ENCODE peak calls at places on chromosomes 7 and 10, in nine cellular contexts. One of them, this sample, is unnamed.

GRCh38 chr10:132174237-132174636 is 12.5 kb upstream of the DPYSL4 start:
- DNase-seq in hepatocyte: no peak
- DNase-seq in activated naive CD4-positive, alpha-beta T cell treated with anti-CD3 and anti-CD28 coated beads for 36 hours: no peak
- DNase-seq in mesendoderm: no peak
- DNase-seq in COR-L47: no peak
- DNase-seq in left ventricle myocardium inferior: no peak
- DNase-seq in endothelial cell: no peak
- DNase-seq in NCI-H1436: no peak
- DNase-seq in psoas muscle: no peak
- DNase-seq in this sample: no peak

GRCh38 chr10:119468542-119469324 is 73.8 kb downstream of the RGS10 start:
- DNase-seq in left ventricle myocardium inferior: no peak
- DNase-seq in COR-L47: no peak
- DNase-seq in mesendoderm: no peak
- DNase-seq in activated naive CD4-positive, alpha-beta T cell treated with anti-CD3 and anti-CD28 coated beads for 36 hours: no peak
- DNase-seq in NCI-H1436: no peak
- DNase-seq in hepatocyte: no peak
- DNase-seq in psoas muscle: no peak
- DNase-seq in endothelial cell: no peak
- DNase-seq in this sample: no peak

GRCh38 chr10:11131112-11131639 is 113.5 kb downstream of the CELF2 start:
- DNase-seq in psoas muscle: no peak
- DNase-seq in COR-L47: no peak
- DNase-seq in hepatocyte: peak
- DNase-seq in activated naive CD4-positive, alpha-beta T cell treated with anti-CD3 and anti-CD28 coated beads for 36 hours: no peak
- DNase-seq in endothelial cell: no peak
- DNase-seq in NCI-H1436: no peak
- DNase-seq in left ventricle myocardium inferior: no peak
- DNase-seq in mesendoderm: no peak
- DNase-seq in this sample: no peak

GRCh38 chr7:34845666-34846361 is 187.8 kb downstream of the NPSR1 start:
- DNase-seq in hepatocyte: no peak
- DNase-seq in psoas muscle: no peak
- DNase-seq in endothelial cell: no peak
- DNase-seq in NCI-H1436: no peak
- DNase-seq in activated naive CD4-positive, alpha-beta T cell treated with anti-CD3 and anti-CD28 coated beads for 36 hours: no peak
- DNase-seq in mesendoderm: peak
- DNase-seq in left ventricle myocardium inferior: no peak
- DNase-seq in COR-L47: no peak
- DNase-seq in this sample: no peak

GRCh38 chr10:124719213-124719851 is 24.8 kb downstream of the FAM53B start:
- DNase-seq in activated naive CD4-positive, alpha-beta T cell treated with anti-CD3 and anti-CD28 coated beads for 36 hours: peak
- DNase-seq in mesendoderm: peak
- DNase-seq in NCI-H1436: peak
- DNase-seq in left ventricle myocardium inferior: peak
- DNase-seq in psoas muscle: peak
- DNase-seq in hepatocyte: no peak
- DNase-seq in endothelial cell: peak
- DNase-seq in COR-L47: peak
- DNase-seq in this sample: peak

GRCh38 chr10:100986623-100986951 is 710 bp downstream of the MRPL43 start:
- DNase-seq in COR-L47: no peak
- DNase-seq in psoas muscle: peak
- DNase-seq in endothelial cell: no peak
- DNase-seq in hepatocyte: no peak
- DNase-seq in activated naive CD4-positive, alpha-beta T cell treated with anti-CD3 and anti-CD28 coated beads for 36 hours: no peak
- DNase-seq in NCI-H1436: no peak
- DNase-seq in left ventricle myocardium inferior: no peak
- DNase-seq in mesendoderm: no peak
- DNase-seq in this sample: no peak

GRCh38 chr7:77331938-77332695 is 84.0 kb downstream of the GSAP start:
- DNase-seq in mesendoderm: peak
- DNase-seq in left ventricle myocardium inferior: peak
- DNase-seq in activated naive CD4-positive, alpha-beta T cell treated with anti-CD3 and anti-CD28 coated beads for 36 hours: peak
- DNase-seq in psoas muscle: peak
- DNase-seq in endothelial cell: peak
- DNase-seq in COR-L47: peak
- DNase-seq in hepatocyte: peak
- DNase-seq in NCI-H1436: peak
- DNase-seq in this sample: no peak

GRCh38 chr7:19069842-19070241 is 47.6 kb downstream of the TWIST1 start:
- DNase-seq in mesendoderm: peak
- DNase-seq in NCI-H1436: no peak
- DNase-seq in COR-L47: no peak
- DNase-seq in activated naive CD4-positive, alpha-beta T cell treated with anti-CD3 and anti-CD28 coated beads for 36 hours: no peak
- DNase-seq in hepatocyte: no peak
- DNase-seq in endothelial cell: no peak
- DNase-seq in left ventricle myocardium inferior: no peak
- DNase-seq in psoas muscle: no peak
- DNase-seq in this sample: no peak

GRCh38 chr10:58577394-58577793 is 64.7 kb downstream of the BICC1 start:
- DNase-seq in COR-L47: no peak
- DNase-seq in hepatocyte: no peak
- DNase-seq in left ventricle myocardium inferior: no peak
- DNase-seq in NCI-H1436: no peak
- DNase-seq in endothelial cell: no peak
- DNase-seq in mesendoderm: no peak
- DNase-seq in activated naive CD4-positive, alpha-beta T cell treated with anti-CD3 and anti-CD28 coated beads for 36 hours: no peak
- DNase-seq in psoas muscle: no peak
- DNase-seq in this sample: no peak

GRCh38 chr10:98956576-98957260 is 278.9 kb downstream of the HPSE2 start:
- DNase-seq in left ventricle myocardium inferior: no peak
- DNase-seq in COR-L47: no peak
- DNase-seq in endothelial cell: no peak
- DNase-seq in psoas muscle: no peak
- DNase-seq in mesendoderm: no peak
- DNase-seq in hepatocyte: no peak
- DNase-seq in activated naive CD4-positive, alpha-beta T cell treated with anti-CD3 and anti-CD28 coated beads for 36 hours: no peak
- DNase-seq in NCI-H1436: no peak
- DNase-seq in this sample: no peak

GRCh38 chr7:72391821-72392377 is 20.2 kb downstream of the CALN1 start:
- DNase-seq in NCI-H1436: no peak
- DNase-seq in mesendoderm: no peak
- DNase-seq in left ventricle myocardium inferior: no peak
- DNase-seq in activated naive CD4-positive, alpha-beta T cell treated with anti-CD3 and anti-CD28 coated beads for 36 hours: no peak
- DNase-seq in hepatocyte: no peak
- DNase-seq in psoas muscle: no peak
- DNase-seq in endothelial cell: no peak
- DNase-seq in COR-L47: no peak
- DNase-seq in this sample: no peak

GRCh38 chr7:129401968-129402860 is 32.0 kb upstream of the STRIP2 start:
- DNase-seq in mesendoderm: peak
- DNase-seq in hepatocyte: no peak
- DNase-seq in endothelial cell: no peak
- DNase-seq in left ventricle myocardium inferior: no peak
- DNase-seq in activated naive CD4-positive, alpha-beta T cell treated with anti-CD3 and anti-CD28 coated beads for 36 hours: peak
- DNase-seq in psoas muscle: no peak
- DNase-seq in COR-L47: no peak
- DNase-seq in NCI-H1436: no peak
- DNase-seq in this sample: no peak

GRCh38 chr7:143256325-143256724 is 6.9 kb upstream of the GSTK1 start:
- DNase-seq in hepatocyte: no peak
- DNase-seq in activated naive CD4-positive, alpha-beta T cell treated with anti-CD3 and anti-CD28 coated beads for 36 hours: no peak
- DNase-seq in psoas muscle: no peak
- DNase-seq in COR-L47: no peak
- DNase-seq in left ventricle myocardium inferior: no peak
- DNase-seq in mesendoderm: no peak
- DNase-seq in NCI-H1436: no peak
- DNase-seq in endothelial cell: no peak
- DNase-seq in this sample: no peak

GRCh38 chr10:43199088-43199683 is 60.9 kb downstream of the CSGALNACT2 start:
- DNase-seq in hepatocyte: no peak
- DNase-seq in endothelial cell: no peak
- DNase-seq in NCI-H1436: no peak
- DNase-seq in activated naive CD4-positive, alpha-beta T cell treated with anti-CD3 and anti-CD28 coated beads for 36 hours: no peak
- DNase-seq in psoas muscle: peak
- DNase-seq in mesendoderm: no peak
- DNase-seq in left ventricle myocardium inferior: no peak
- DNase-seq in COR-L47: no peak
- DNase-seq in this sample: no peak

GRCh38 chr10:70682920-70683600 is 10.8 kb downstream of the ADAMTS14 start:
- DNase-seq in endothelial cell: no peak
- DNase-seq in left ventricle myocardium inferior: no peak
- DNase-seq in NCI-H1436: no peak
- DNase-seq in hepatocyte: no peak
- DNase-seq in activated naive CD4-positive, alpha-beta T cell treated with anti-CD3 and anti-CD28 coated beads for 36 hours: no peak
- DNase-seq in COR-L47: no peak
- DNase-seq in psoas muscle: no peak
- DNase-seq in mesendoderm: no peak
- DNase-seq in this sample: no peak

This sample was measured in activated gamma-delta T cell treated with anti-CD3 and anti-CD28 coated beads, Interleukin-2, amount 50 U/mL, for 16 hours.